ENCODE peak calls at places on chromosome 9, in eight cellular contexts. One of them, this sample, is unnamed.

GRCh38 chr9:74726581-74726980 is 161.1 kb downstream of the TRPM6 start:
- DNase-seq in CD4-positive, alpha-beta T cell: no peak
- DNase-seq in KG1: no peak
- DNase-seq in fibroblast of mammary gland: no peak
- DNase-seq in T-helper 1 cell: no peak
- DNase-seq in stimulated activated CD4-positive, alpha-beta T cell treated with anti-CD3 and anti-CD28 coated beads, Interleukin-1b, Interleukin-23, amount 100 ng/mL, for 4 hours: no peak
- DNase-seq in NT2/D1: no peak
- DNase-seq in H9: no peak
- DNase-seq in this sample: no peak

GRCh38 chr9:137460363-137461315 is 1.5 kb upstream of the NSMF start:
- DNase-seq in CD4-positive, alpha-beta T cell: no peak
- DNase-seq in KG1: no peak
- DNase-seq in fibroblast of mammary gland: no peak
- DNase-seq in T-helper 1 cell: no peak
- DNase-seq in stimulated activated CD4-positive, alpha-beta T cell treated with anti-CD3 and anti-CD28 coated beads, Interleukin-1b, Interleukin-23, amount 100 ng/mL, for 4 hours: no peak
- DNase-seq in NT2/D1: no peak
- DNase-seq in H9: peak; percentile 28
- DNase-seq in this sample: no peak

GRCh38 chr9:89481161-89481915 is 16.6 kb downstream of the SEMA4D start:
- DNase-seq in CD4-positive, alpha-beta T cell: peak; percentile 55
- DNase-seq in KG1: no peak
- DNase-seq in fibroblast of mammary gland: no peak
- DNase-seq in T-helper 1 cell: peak; percentile 64
- DNase-seq in stimulated activated CD4-positive, alpha-beta T cell treated with anti-CD3 and anti-CD28 coated beads, Interleukin-1b, Interleukin-23, amount 100 ng/mL, for 4 hours: no peak
- DNase-seq in NT2/D1: no peak
- DNase-seq in H9: no peak
- DNase-seq in this sample: peak; percentile 18

GRCh38 chr9:123953601-123954011 is 23.7 kb upstream of the DENND1A start:
- DNase-seq in CD4-positive, alpha-beta T cell: no peak
- DNase-seq in KG1: no peak
- DNase-seq in fibroblast of mammary gland: peak; percentile 64
- DNase-seq in T-helper 1 cell: no peak
- DNase-seq in stimulated activated CD4-positive, alpha-beta T cell treated with anti-CD3 and anti-CD28 coated beads, Interleukin-1b, Interleukin-23, amount 100 ng/mL, for 4 hours: no peak
- DNase-seq in NT2/D1: no peak
- DNase-seq in H9: no peak
- DNase-seq in this sample: no peak

GRCh38 chr9:2307480-2307879 is 292.3 kb downstream of the SMARCA2 start:
- DNase-seq in CD4-positive, alpha-beta T cell: no peak
- DNase-seq in KG1: no peak
- DNase-seq in fibroblast of mammary gland: peak; percentile 50
- DNase-seq in T-helper 1 cell: no peak
- DNase-seq in stimulated activated CD4-positive, alpha-beta T cell treated with anti-CD3 and anti-CD28 coated beads, Interleukin-1b, Interleukin-23, amount 100 ng/mL, for 4 hours: no peak
- DNase-seq in NT2/D1: no peak
- DNase-seq in H9: no peak
- DNase-seq in this sample: no peak

GRCh38 chr9:116767219-116767618 is 80.1 kb downstream of the TRIM32 start:
- DNase-seq in CD4-positive, alpha-beta T cell: no peak
- DNase-seq in KG1: no peak
- DNase-seq in fibroblast of mammary gland: no peak
- DNase-seq in T-helper 1 cell: no peak
- DNase-seq in stimulated activated CD4-positive, alpha-beta T cell treated with anti-CD3 and anti-CD28 coated beads, Interleukin-1b, Interleukin-23, amount 100 ng/mL, for 4 hours: no peak
- DNase-seq in NT2/D1: no peak
- DNase-seq in H9: no peak
- DNase-seq in this sample: no peak

GRCh38 chr9:127388856-127389238 is 8.1 kb upstream of the SLC2A8 start:
- DNase-seq in CD4-positive, alpha-beta T cell: no peak
- DNase-seq in KG1: no peak
- DNase-seq in fibroblast of mammary gland: no peak
- DNase-seq in T-helper 1 cell: no peak
- DNase-seq in stimulated activated CD4-positive, alpha-beta T cell treated with anti-CD3 and anti-CD28 coated beads, Interleukin-1b, Interleukin-23, amount 100 ng/mL, for 4 hours: no peak
- DNase-seq in NT2/D1: no peak
- DNase-seq in H9: no peak
- DNase-seq in this sample: no peak

GRCh38 chr9:135348076-135348787 is 131.3 kb upstream of the PPP1R26 start:
- DNase-seq in CD4-positive, alpha-beta T cell: no peak
- DNase-seq in KG1: no peak
- DNase-seq in fibroblast of mammary gland: no peak
- DNase-seq in T-helper 1 cell: no peak
- DNase-seq in stimulated activated CD4-positive, alpha-beta T cell treated with anti-CD3 and anti-CD28 coated beads, Interleukin-1b, Interleukin-23, amount 100 ng/mL, for 4 hours: no peak
- DNase-seq in NT2/D1: no peak
- DNase-seq in H9: no peak
- DNase-seq in this sample: no peak

GRCh38 chr9:134864821-134865190 is 15.8 kb upstream of the FCN2 start:
- DNase-seq in CD4-positive, alpha-beta T cell: no peak
- DNase-seq in KG1: no peak
- DNase-seq in fibroblast of mammary gland: no peak
- DNase-seq in T-helper 1 cell: no peak
- DNase-seq in stimulated activated CD4-positive, alpha-beta T cell treated with anti-CD3 and anti-CD28 coated beads, Interleukin-1b, Interleukin-23, amount 100 ng/mL, for 4 hours: no peak
- DNase-seq in NT2/D1: no peak
- DNase-seq in H9: peak; percentile 18
- DNase-seq in this sample: no peak

GRCh38 chr9:111467778-111468367 is 16.3 kb downstream of the ECPAS start:
- DNase-seq in CD4-positive, alpha-beta T cell: no peak
- DNase-seq in KG1: no peak
- DNase-seq in fibroblast of mammary gland: no peak
- DNase-seq in T-helper 1 cell: no peak
- DNase-seq in stimulated activated CD4-positive, alpha-beta T cell treated with anti-CD3 and anti-CD28 coated beads, Interleukin-1b, Interleukin-23, amount 100 ng/mL, for 4 hours: no peak
- DNase-seq in NT2/D1: no peak
- DNase-seq in H9: no peak
- DNase-seq in this sample: no peak

GRCh38 chr9:116087246-116087645 is 66.3 kb upstream of the PAPPA start:
- DNase-seq in CD4-positive, alpha-beta T cell: no peak
- DNase-seq in KG1: no peak
- DNase-seq in fibroblast of mammary gland: peak; percentile 89
- DNase-seq in T-helper 1 cell: no peak
- DNase-seq in stimulated activated CD4-positive, alpha-beta T cell treated with anti-CD3 and anti-CD28 coated beads, Interleukin-1b, Interleukin-23, amount 100 ng/mL, for 4 hours: no peak
- DNase-seq in NT2/D1: no peak
- DNase-seq in H9: no peak
- DNase-seq in this sample: no peak

GRCh38 chr9:22211588-22212360 is 202.7 kb upstream of the CDKN2B start:
- DNase-seq in CD4-positive, alpha-beta T cell: no peak
- DNase-seq in KG1: no peak
- DNase-seq in fibroblast of mammary gland: peak; percentile 94
- DNase-seq in T-helper 1 cell: no peak
- DNase-seq in stimulated activated CD4-positive, alpha-beta T cell treated with anti-CD3 and anti-CD28 coated beads, Interleukin-1b, Interleukin-23, amount 100 ng/mL, for 4 hours: no peak
- DNase-seq in NT2/D1: no peak
- DNase-seq in H9: no peak
- DNase-seq in this sample: no peak

GRCh38 chr9:80648336-80648735 is 1041.0 kb downstream of the TLE1 start:
- DNase-seq in CD4-positive, alpha-beta T cell: no peak
- DNase-seq in KG1: no peak
- DNase-seq in fibroblast of mammary gland: peak; percentile 76
- DNase-seq in T-helper 1 cell: no peak
- DNase-seq in stimulated activated CD4-positive, alpha-beta T cell treated with anti-CD3 and anti-CD28 coated beads, Interleukin-1b, Interleukin-23, amount 100 ng/mL, for 4 hours: no peak
- DNase-seq in NT2/D1: no peak
- DNase-seq in H9: no peak
- DNase-seq in this sample: no peak

GRCh38 chr9:90022474-90022873 is 417.7 kb downstream of the GADD45G start:
- DNase-seq in CD4-positive, alpha-beta T cell: no peak
- DNase-seq in KG1: no peak
- DNase-seq in fibroblast of mammary gland: no peak
- DNase-seq in T-helper 1 cell: no peak
- DNase-seq in stimulated activated CD4-positive, alpha-beta T cell treated with anti-CD3 and anti-CD28 coated beads, Interleukin-1b, Interleukin-23, amount 100 ng/mL, for 4 hours: no peak
- DNase-seq in NT2/D1: no peak
- DNase-seq in H9: no peak
- DNase-seq in this sample: no peak

GRCh38 chr9:15086096-15087030 is 176.1 kb upstream of the FREM1 start:
- DNase-seq in CD4-positive, alpha-beta T cell: no peak
- DNase-seq in KG1: no peak
- DNase-seq in fibroblast of mammary gland: peak; percentile 16
- DNase-seq in T-helper 1 cell: no peak
- DNase-seq in stimulated activated CD4-positive, alpha-beta T cell treated with anti-CD3 and anti-CD28 coated beads, Interleukin-1b, Interleukin-23, amount 100 ng/mL, for 4 hours: no peak
- DNase-seq in NT2/D1: no peak
- DNase-seq in H9: no peak
- DNase-seq in this sample: no peak

GRCh38 chr9:19416143-19416542 is 7.3 kb downstream of the ACER2 start:
- DNase-seq in CD4-positive, alpha-beta T cell: no peak
- DNase-seq in KG1: no peak
- DNase-seq in fibroblast of mammary gland: peak; percentile 75
- DNase-seq in T-helper 1 cell: no peak
- DNase-seq in stimulated activated CD4-positive, alpha-beta T cell treated with anti-CD3 and anti-CD28 coated beads, Interleukin-1b, Interleukin-23, amount 100 ng/mL, for 4 hours: no peak
- DNase-seq in NT2/D1: no peak
- DNase-seq in H9: no peak
- DNase-seq in this sample: no peak

GRCh38 chr9:97057651-97058050 is 18.7 kb upstream of the CTSV start:
- DNase-seq in CD4-positive, alpha-beta T cell: no peak
- DNase-seq in KG1: no peak
- DNase-seq in fibroblast of mammary gland: no peak
- DNase-seq in T-helper 1 cell: no peak
- DNase-seq in stimulated activated CD4-positive, alpha-beta T cell treated with anti-CD3 and anti-CD28 coated beads, Interleukin-1b, Interleukin-23, amount 100 ng/mL, for 4 hours: no peak
- DNase-seq in NT2/D1: no peak
- DNase-seq in H9: no peak
- DNase-seq in this sample: no peak

GRCh38 chr9:38380230-38380871 is 12.2 kb upstream of the ALDH1B1 start:
- DNase-seq in CD4-positive, alpha-beta T cell: no peak
- DNase-seq in KG1: no peak
- DNase-seq in fibroblast of mammary gland: no peak
- DNase-seq in T-helper 1 cell: no peak
- DNase-seq in stimulated activated CD4-positive, alpha-beta T cell treated with anti-CD3 and anti-CD28 coated beads, Interleukin-1b, Interleukin-23, amount 100 ng/mL, for 4 hours: no peak
- DNase-seq in NT2/D1: no peak
- DNase-seq in H9: no peak
- DNase-seq in this sample: no peak

GRCh38 chr9:34289159-34289558 is 39.9 kb downstream of the KIF24 start:
- DNase-seq in CD4-positive, alpha-beta T cell: no peak
- DNase-seq in KG1: no peak
- DNase-seq in fibroblast of mammary gland: no peak
- DNase-seq in T-helper 1 cell: no peak
- DNase-seq in stimulated activated CD4-positive, alpha-beta T cell treated with anti-CD3 and anti-CD28 coated beads, Interleukin-1b, Interleukin-23, amount 100 ng/mL, for 4 hours: no peak
- DNase-seq in NT2/D1: no peak
- DNase-seq in H9: no peak
- DNase-seq in this sample: no peak

GRCh38 chr9:128677787-128678186 is 11.2 kb upstream of the SET start:
- DNase-seq in CD4-positive, alpha-beta T cell: no peak
- DNase-seq in KG1: no peak
- DNase-seq in fibroblast of mammary gland: no peak
- DNase-seq in T-helper 1 cell: no peak
- DNase-seq in stimulated activated CD4-positive, alpha-beta T cell treated with anti-CD3 and anti-CD28 coated beads, Interleukin-1b, Interleukin-23, amount 100 ng/mL, for 4 hours: no peak
- DNase-seq in NT2/D1: no peak
- DNase-seq in H9: no peak
- DNase-seq in this sample: no peak

GRCh38 chr9:100087218-100087617 is 11.6 kb downstream of the ERP44 start:
- DNase-seq in CD4-positive, alpha-beta T cell: no peak
- DNase-seq in KG1: no peak
- DNase-seq in fibroblast of mammary gland: peak; percentile 51
- DNase-seq in T-helper 1 cell: no peak
- DNase-seq in stimulated activated CD4-positive, alpha-beta T cell treated with anti-CD3 and anti-CD28 coated beads, Interleukin-1b, Interleukin-23, amount 100 ng/mL, for 4 hours: no peak
- DNase-seq in NT2/D1: no peak
- DNase-seq in H9: no peak
- DNase-seq in this sample: no peak

GRCh38 chr9:89309608-89310485 is 1.1 kb upstream of the CKS2 start:
- DNase-seq in CD4-positive, alpha-beta T cell: no peak
- DNase-seq in KG1: no peak
- DNase-seq in fibroblast of mammary gland: no peak
- DNase-seq in T-helper 1 cell: no peak
- DNase-seq in stimulated activated CD4-positive, alpha-beta T cell treated with anti-CD3 and anti-CD28 coated beads, Interleukin-1b, Interleukin-23, amount 100 ng/mL, for 4 hours: no peak
- DNase-seq in NT2/D1: no peak
- DNase-seq in H9: no peak
- DNase-seq in this sample: peak; percentile 45

GRCh38 chr9:88954073-88954472 is 37.2 kb upstream of the S1PR3 start:
- DNase-seq in CD4-positive, alpha-beta T cell: no peak
- DNase-seq in KG1: no peak
- DNase-seq in fibroblast of mammary gland: peak; percentile 50
- DNase-seq in T-helper 1 cell: no peak
- DNase-seq in stimulated activated CD4-positive, alpha-beta T cell treated with anti-CD3 and anti-CD28 coated beads, Interleukin-1b, Interleukin-23, amount 100 ng/mL, for 4 hours: no peak
- DNase-seq in NT2/D1: no peak
- DNase-seq in H9: no peak
- DNase-seq in this sample: no peak

GRCh38 chr9:111102793-111103474 is 64.7 kb upstream of the LPAR1 start:
- DNase-seq in CD4-positive, alpha-beta T cell: no peak
- DNase-seq in KG1: no peak
- DNase-seq in fibroblast of mammary gland: peak; percentile 68
- DNase-seq in T-helper 1 cell: no peak
- DNase-seq in stimulated activated CD4-positive, alpha-beta T cell treated with anti-CD3 and anti-CD28 coated beads, Interleukin-1b, Interleukin-23, amount 100 ng/mL, for 4 hours: no peak
- DNase-seq in NT2/D1: no peak
- DNase-seq in H9: no peak
- DNase-seq in this sample: no peak